ENCODE peak calls at places on chromosomes 4 and X, in four cellular contexts. B is AG09319, C is fibroblast of lung, S is T1000. E is an unnamed sample.

GRCh38 chr4:76704133-76704881 is 193.6 kb downstream of the SOWAHB start:
- DNase-seq in B (no peak), C (peak), S (no peak), E (no peak)

GRCh38 chr4:24734511-24734910 is 60.9 kb upstream of the SOD3 start:
- DNase-seq in C (peak), S (no peak), B (no peak), E (no peak)

GRCh38 chr4:52376107-52376704 is 282.9 kb downstream of the USP46 start:
- DNase-seq in C (peak), S (no peak), B (peak), E (peak)

GRCh38 chrX:118976599-118977340 is 2.4 kb downstream of the LONRF3 start:
- DNase-seq in B (no peak), S (no peak), C (no peak), E (peak)

GRCh38 chr4:32560306-32560705 is 1840.1 kb downstream of the PCDH7 start:
- DNase-seq in C (peak), S (no peak), B (no peak), E (peak)

GRCh38 chr4:27270435-27270834 is 409.8 kb downstream of the STIM2 start:
- DNase-seq in B (no peak), S (no peak), C (no peak), E (no peak)

GRCh38 chrX:82711432-82711831 is 796.7 kb upstream of the POU3F4 start:
- DNase-seq in B (no peak), C (peak), S (no peak), E (no peak)

GRCh38 chr4:1247811-1248261 is 1.1 kb downstream of the CTBP1 start:
- DNase-seq in S (no peak), C (no peak), B (no peak), E (peak)